ENCODE peak calls at places on chromosome 14, in ten cellular contexts. One of them, this sample, is unnamed.

GRCh38 chr14:44961151-44961729 is 507 bp downstream of the KLHL28 start:
- DNase-seq in IMR-90: peak; percentile 61
- DNase-seq in brain microvascular endothelial cell: peak; percentile 46
- DNase-seq in astrocyte: peak; percentile 57
- DNase-seq in uterus: peak; percentile 57
- DNase-seq in psoas muscle: peak; percentile 45
- DNase-seq in GM23338: peak; percentile 78
- DNase-seq in neural progenitor cell: peak; percentile 73
- DNase-seq in lung: peak; percentile 59
- DNase-seq in prostate gland: peak; percentile 46
- DNase-seq in this sample: peak; percentile 54

GRCh38 chr14:57835751-57836150 is 30.1 kb downstream of the SLC35F4 start:
- DNase-seq in IMR-90: no peak
- DNase-seq in brain microvascular endothelial cell: no peak
- DNase-seq in astrocyte: no peak
- DNase-seq in uterus: no peak
- DNase-seq in psoas muscle: no peak
- DNase-seq in GM23338: peak; percentile 43
- DNase-seq in neural progenitor cell: no peak
- DNase-seq in lung: no peak
- DNase-seq in prostate gland: no peak
- DNase-seq in this sample: no peak

GRCh38 chr14:45199246-45199645 is 53.8 kb downstream of the MIS18BP1 start:
- DNase-seq in IMR-90: peak; percentile 79
- DNase-seq in brain microvascular endothelial cell: peak; percentile 66
- DNase-seq in astrocyte: peak; percentile 87
- DNase-seq in uterus: no peak
- DNase-seq in psoas muscle: no peak
- DNase-seq in GM23338: no peak
- DNase-seq in neural progenitor cell: no peak
- DNase-seq in lung: no peak
- DNase-seq in prostate gland: no peak
- DNase-seq in this sample: no peak

GRCh38 chr14:68814376-68815287 is 21.8 kb upstream of the ZFP36L1 start:
- DNase-seq in IMR-90: peak; percentile 68
- DNase-seq in brain microvascular endothelial cell: no peak
- DNase-seq in astrocyte: peak; percentile 59
- DNase-seq in uterus: peak; percentile 60
- DNase-seq in psoas muscle: no peak
- DNase-seq in GM23338: peak; percentile 85
- DNase-seq in neural progenitor cell: peak; percentile 58
- DNase-seq in lung: no peak
- DNase-seq in prostate gland: no peak
- DNase-seq in this sample: no peak

GRCh38 chr14:34710006-34710405 is 4.4 kb downstream of the CFL2 start:
- DNase-seq in IMR-90: no peak
- DNase-seq in brain microvascular endothelial cell: no peak
- DNase-seq in astrocyte: no peak
- DNase-seq in uterus: no peak
- DNase-seq in psoas muscle: no peak
- DNase-seq in GM23338: no peak
- DNase-seq in neural progenitor cell: no peak
- DNase-seq in lung: no peak
- DNase-seq in prostate gland: no peak
- DNase-seq in this sample: no peak

GRCh38 chr14:55438066-55438683 is 2.2 kb downstream of the TBPL2 start:
- DNase-seq in IMR-90: peak; percentile 73
- DNase-seq in brain microvascular endothelial cell: peak; percentile 58
- DNase-seq in astrocyte: peak; percentile 38
- DNase-seq in uterus: no peak
- DNase-seq in psoas muscle: no peak
- DNase-seq in GM23338: peak; percentile 80
- DNase-seq in neural progenitor cell: peak; percentile 74
- DNase-seq in lung: no peak
- DNase-seq in prostate gland: no peak
- DNase-seq in this sample: no peak

GRCh38 chr14:20820063-20820904 is 17.6 kb upstream of the RNASE1 start:
- DNase-seq in IMR-90: no peak
- DNase-seq in brain microvascular endothelial cell: no peak
- DNase-seq in astrocyte: no peak
- DNase-seq in uterus: no peak
- DNase-seq in psoas muscle: no peak
- DNase-seq in GM23338: peak; percentile 91
- DNase-seq in neural progenitor cell: peak; percentile 77
- DNase-seq in lung: no peak
- DNase-seq in prostate gland: no peak
- DNase-seq in this sample: no peak

GRCh38 chr14:78764240-78764639 is 594.1 kb downstream of the NRXN3 start:
- DNase-seq in IMR-90: peak; percentile 1
- DNase-seq in brain microvascular endothelial cell: peak; percentile 22
- DNase-seq in astrocyte: peak; percentile 94
- DNase-seq in uterus: no peak
- DNase-seq in psoas muscle: no peak
- DNase-seq in GM23338: peak; percentile 16
- DNase-seq in neural progenitor cell: no peak
- DNase-seq in lung: no peak
- DNase-seq in prostate gland: no peak
- DNase-seq in this sample: no peak

GRCh38 chr14:102125546-102125945 is 14.2 kb upstream of the WDR20 start:
- DNase-seq in IMR-90: no peak
- DNase-seq in brain microvascular endothelial cell: no peak
- DNase-seq in astrocyte: no peak
- DNase-seq in uterus: no peak
- DNase-seq in psoas muscle: no peak
- DNase-seq in GM23338: peak; percentile 19
- DNase-seq in neural progenitor cell: no peak
- DNase-seq in lung: no peak
- DNase-seq in prostate gland: no peak
- DNase-seq in this sample: no peak

GRCh38 chr14:98182385-98183055 is 1089.5 kb downstream of the BCL11B start:
- DNase-seq in IMR-90: no peak
- DNase-seq in brain microvascular endothelial cell: peak; percentile 16
- DNase-seq in astrocyte: peak; percentile 75
- DNase-seq in uterus: no peak
- DNase-seq in psoas muscle: no peak
- DNase-seq in GM23338: no peak
- DNase-seq in neural progenitor cell: no peak
- DNase-seq in lung: no peak
- DNase-seq in prostate gland: no peak
- DNase-seq in this sample: no peak

DNA sequence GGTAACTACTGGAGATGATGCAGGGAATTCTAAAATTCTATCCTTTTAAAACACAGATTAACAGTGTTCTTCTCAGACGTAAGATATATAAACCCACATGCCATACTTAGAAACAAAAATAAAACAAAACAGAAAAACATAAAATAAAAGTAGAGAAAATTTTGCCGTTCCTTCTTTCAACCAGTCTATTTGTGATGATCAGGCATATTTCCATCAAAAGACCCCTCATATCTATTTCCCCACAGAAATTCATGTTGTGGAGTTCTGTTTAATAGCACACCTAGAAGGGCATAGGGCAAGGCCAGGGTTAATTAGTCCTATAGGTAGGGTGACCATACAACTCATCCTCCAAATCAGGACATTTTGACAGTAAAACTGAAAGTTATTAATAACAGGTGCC is 529.8 kb downstream of the NOVA1 start:
- DNase-seq in IMR-90: no peak
- DNase-seq in brain microvascular endothelial cell: no peak
- DNase-seq in astrocyte: no peak
- DNase-seq in uterus: no peak
- DNase-seq in psoas muscle: no peak
- DNase-seq in GM23338: no peak
- DNase-seq in neural progenitor cell: no peak
- DNase-seq in lung: no peak
- DNase-seq in prostate gland: no peak
- DNase-seq in this sample: no peak
- TF ChIP-seq CTCF in IMR-90: no peak
- TF ChIP-seq CTCF in brain microvascular endothelial cell: no peak
- TF ChIP-seq CTCF in astrocyte: no peak
- TF ChIP-seq CTCF in uterus: no peak
- TF ChIP-seq CTCF in psoas muscle: no peak
- TF ChIP-seq CTCF in GM23338: no peak
- TF ChIP-seq CTCF in neural progenitor cell: no peak
- TF ChIP-seq CTCF in lung: no peak
- TF ChIP-seq CTCF in prostate gland: no peak
- TF ChIP-seq CTCF in this sample: no peak

DNA sequence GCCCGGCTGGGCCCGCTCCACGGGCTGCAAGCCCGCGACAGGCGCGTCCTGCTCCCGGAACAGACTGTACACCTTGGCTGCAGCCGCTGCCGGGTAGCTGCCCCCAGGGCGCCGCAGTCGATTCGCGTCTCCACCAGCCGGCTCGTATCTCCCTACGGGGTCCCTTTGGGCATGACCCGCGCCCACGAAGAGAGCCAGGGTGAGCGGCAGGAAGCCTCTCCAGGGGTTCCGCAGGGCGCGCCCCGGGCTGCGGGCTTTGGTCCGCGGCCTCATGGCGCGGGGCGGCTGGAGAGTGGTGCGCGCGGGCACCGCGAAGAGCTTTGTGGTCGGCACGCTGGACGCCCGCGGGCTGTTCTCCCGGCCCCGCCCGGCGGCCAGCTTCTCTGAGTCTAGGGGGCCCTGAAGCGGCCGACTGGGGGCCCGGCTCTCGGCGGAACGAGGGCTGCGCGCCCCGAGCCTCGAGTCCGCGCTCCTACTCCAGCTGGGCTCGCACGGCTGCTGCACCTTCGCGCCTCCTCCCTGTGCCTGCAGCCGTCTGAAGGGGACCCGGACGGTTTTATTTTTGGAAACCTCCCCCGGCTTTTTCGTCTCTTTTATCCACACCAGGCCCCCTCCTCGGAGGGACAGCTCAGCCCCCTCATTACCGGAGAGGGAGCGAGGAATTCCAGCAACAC is at the start of gene LTBP2:
- DNase-seq in IMR-90: peak; percentile 31
- DNase-seq in brain microvascular endothelial cell: no peak
- DNase-seq in astrocyte: no peak
- DNase-seq in uterus: peak; percentile 60
- DNase-seq in psoas muscle: no peak
- DNase-seq in GM23338: peak; percentile 48
- DNase-seq in neural progenitor cell: peak; percentile 69
- DNase-seq in lung: no peak
- DNase-seq in prostate gland: no peak
- DNase-seq in this sample: no peak
- H3K27ac ChIP-seq in IMR-90: peak within 1 kb of the TSS; percentile 95
- H3K27ac ChIP-seq in brain microvascular endothelial cell: no peak within 1 kb of the TSS
- H3K27ac ChIP-seq in astrocyte: no peak within 1 kb of the TSS
- H3K27ac ChIP-seq in uterus: peak within 1 kb of the TSS; percentile 68
- H3K27ac ChIP-seq in psoas muscle: no peak within 1 kb of the TSS
- H3K27ac ChIP-seq in GM23338: no peak within 1 kb of the TSS
- H3K27ac ChIP-seq in neural progenitor cell: no peak within 1 kb of the TSS
- H3K27ac ChIP-seq in lung: no peak within 1 kb of the TSS
- H3K27ac ChIP-seq in prostate gland: peak within 1 kb of the TSS; percentile 55
- H3K27ac ChIP-seq in this sample: peak within 1 kb of the TSS; percentile 75

GRCh38 chr14:70086685-70087379 is 101.9 kb downstream of the SLC8A3 start:
- DNase-seq in IMR-90: peak; percentile 54
- DNase-seq in brain microvascular endothelial cell: peak; percentile 49
- DNase-seq in astrocyte: peak; percentile 12
- DNase-seq in uterus: no peak
- DNase-seq in psoas muscle: peak; percentile 15
- DNase-seq in GM23338: peak; percentile 74
- DNase-seq in neural progenitor cell: peak; percentile 65
- DNase-seq in lung: no peak
- DNase-seq in prostate gland: peak; percentile 23
- DNase-seq in this sample: no peak
- TF ChIP-seq CTCF in IMR-90: peak; percentile 61
- TF ChIP-seq CTCF in brain microvascular endothelial cell: peak; percentile 76
- TF ChIP-seq CTCF in astrocyte: peak; percentile 54
- TF ChIP-seq CTCF in uterus: no peak
- TF ChIP-seq CTCF in psoas muscle: peak; percentile 42
- TF ChIP-seq CTCF in GM23338: peak; percentile 81
- TF ChIP-seq CTCF in neural progenitor cell: peak; percentile 78
- TF ChIP-seq CTCF in lung: peak; percentile 12
- TF ChIP-seq CTCF in prostate gland: peak; percentile 48
- TF ChIP-seq CTCF in this sample: peak; percentile 53

GRCh38 chr14:93267149-93267711 is 60.2 kb downstream of the UBR7 start:
- DNase-seq in IMR-90: no peak
- DNase-seq in brain microvascular endothelial cell: no peak
- DNase-seq in astrocyte: no peak
- DNase-seq in uterus: no peak
- DNase-seq in psoas muscle: no peak
- DNase-seq in GM23338: no peak
- DNase-seq in neural progenitor cell: no peak
- DNase-seq in lung: no peak
- DNase-seq in prostate gland: no peak
- DNase-seq in this sample: no peak

GRCh38 chr14:93266127-93266526 is 59.1 kb downstream of the UBR7 start:
- DNase-seq in IMR-90: no peak
- DNase-seq in brain microvascular endothelial cell: no peak
- DNase-seq in astrocyte: no peak
- DNase-seq in uterus: no peak
- DNase-seq in psoas muscle: no peak
- DNase-seq in GM23338: no peak
- DNase-seq in neural progenitor cell: no peak
- DNase-seq in lung: no peak
- DNase-seq in prostate gland: no peak
- DNase-seq in this sample: no peak

GRCh38 chr14:93269341-93270068 is 62.4 kb downstream of the UBR7 start:
- DNase-seq in IMR-90: peak; percentile 90
- DNase-seq in brain microvascular endothelial cell: peak; percentile 81
- DNase-seq in astrocyte: peak; percentile 73
- DNase-seq in uterus: no peak
- DNase-seq in psoas muscle: no peak
- DNase-seq in GM23338: peak; percentile 3
- DNase-seq in neural progenitor cell: peak; percentile 17
- DNase-seq in lung: no peak
- DNase-seq in prostate gland: no peak
- DNase-seq in this sample: no peak

GRCh38 chr14:93271111-93271510 is 61.7 kb downstream of the BTBD7 start:
- DNase-seq in IMR-90: no peak
- DNase-seq in brain microvascular endothelial cell: no peak
- DNase-seq in astrocyte: no peak
- DNase-seq in uterus: no peak
- DNase-seq in psoas muscle: no peak
- DNase-seq in GM23338: no peak
- DNase-seq in neural progenitor cell: no peak
- DNase-seq in lung: no peak
- DNase-seq in prostate gland: no peak
- DNase-seq in this sample: no peak

GRCh38 chr14:93268406-93268805 is 61.4 kb downstream of the UBR7 start:
- DNase-seq in IMR-90: no peak
- DNase-seq in brain microvascular endothelial cell: no peak
- DNase-seq in astrocyte: no peak
- DNase-seq in uterus: no peak
- DNase-seq in psoas muscle: no peak
- DNase-seq in GM23338: no peak
- DNase-seq in neural progenitor cell: no peak
- DNase-seq in lung: no peak
- DNase-seq in prostate gland: no peak
- DNase-seq in this sample: no peak
- H3K27ac ChIP-seq in IMR-90: no peak overlapping the region
- H3K27ac ChIP-seq in brain microvascular endothelial cell: no peak overlapping the region
- H3K27ac ChIP-seq in astrocyte: no peak overlapping the region
- H3K27ac ChIP-seq in uterus: no peak overlapping the region
- H3K27ac ChIP-seq in psoas muscle: no peak overlapping the region
- H3K27ac ChIP-seq in GM23338: no peak overlapping the region
- H3K27ac ChIP-seq in neural progenitor cell: no peak overlapping the region
- H3K27ac ChIP-seq in lung: no peak overlapping the region
- H3K27ac ChIP-seq in prostate gland: no peak overlapping the region
- H3K27ac ChIP-seq in this sample: no peak overlapping the region

This sample was measured in left ventricle myocardium inferior.